ENCODE peak calls at places on chromosomes 12 and 14, in nine cellular contexts. One of them, this sample, is unnamed.
A peak's percentile ranks its signal among the peaks of the same experiment; 100 is the strongest.

GRCh38 chr12:131357152-131357747 is 353.6 kb upstream of the SFSWAP start:
- DNase-seq in left ventricle myocardium inferior: no peak
- DNase-seq in CD4-positive, alpha-beta T cell: no peak
- DNase-seq in brain microvascular endothelial cell: no peak
- DNase-seq in H1: no peak
- DNase-seq in adrenal gland: no peak
- DNase-seq in osteoblast: no peak
- DNase-seq in GM12878: no peak
- DNase-seq in lower lobe of right lung: no peak
- DNase-seq in this sample: no peak

GRCh38 chr14:24087004-24087403 is 7.1 kb upstream of the PCK2 start:
- DNase-seq in left ventricle myocardium inferior: no peak
- DNase-seq in CD4-positive, alpha-beta T cell: no peak
- DNase-seq in brain microvascular endothelial cell: no peak
- DNase-seq in H1: no peak
- DNase-seq in adrenal gland: no peak
- DNase-seq in osteoblast: peak; percentile 44
- DNase-seq in GM12878: no peak
- DNase-seq in lower lobe of right lung: no peak
- DNase-seq in this sample: no peak

GRCh38 chr14:98210045-98210678 is 1061.8 kb downstream of the BCL11B start:
- DNase-seq in left ventricle myocardium inferior: no peak
- DNase-seq in CD4-positive, alpha-beta T cell: no peak
- DNase-seq in brain microvascular endothelial cell: no peak
- DNase-seq in H1: no peak
- DNase-seq in adrenal gland: no peak
- DNase-seq in osteoblast: no peak
- DNase-seq in GM12878: no peak
- DNase-seq in lower lobe of right lung: no peak
- DNase-seq in this sample: no peak

GRCh38 chr14:50837850-50838470 is 7.0 kb upstream of the NIN start:
- DNase-seq in left ventricle myocardium inferior: no peak
- DNase-seq in CD4-positive, alpha-beta T cell: no peak
- DNase-seq in brain microvascular endothelial cell: no peak
- DNase-seq in H1: no peak
- DNase-seq in adrenal gland: no peak
- DNase-seq in osteoblast: no peak
- DNase-seq in GM12878: no peak
- DNase-seq in lower lobe of right lung: no peak
- DNase-seq in this sample: no peak

GRCh38 chr14:36976571-36977023 is 195.8 kb downstream of the SLC25A21 start:
- DNase-seq in left ventricle myocardium inferior: no peak
- DNase-seq in CD4-positive, alpha-beta T cell: no peak
- DNase-seq in brain microvascular endothelial cell: peak; percentile 25
- DNase-seq in H1: no peak
- DNase-seq in adrenal gland: no peak
- DNase-seq in osteoblast: no peak
- DNase-seq in GM12878: no peak
- DNase-seq in lower lobe of right lung: no peak
- DNase-seq in this sample: peak; percentile 45

GRCh38 chr14:94119071-94119470 is 8.5 kb downstream of the IFI27 start:
- DNase-seq in left ventricle myocardium inferior: no peak
- DNase-seq in CD4-positive, alpha-beta T cell: no peak
- DNase-seq in brain microvascular endothelial cell: no peak
- DNase-seq in H1: no peak
- DNase-seq in adrenal gland: no peak
- DNase-seq in osteoblast: no peak
- DNase-seq in GM12878: no peak
- DNase-seq in lower lobe of right lung: no peak
- DNase-seq in this sample: no peak

GRCh38 chr12:88142610-88142991 is 494 bp downstream of the TMTC3 start:
- DNase-seq in left ventricle myocardium inferior: peak; percentile 26
- DNase-seq in CD4-positive, alpha-beta T cell: no peak
- DNase-seq in brain microvascular endothelial cell: no peak
- DNase-seq in H1: no peak
- DNase-seq in adrenal gland: peak; percentile 65
- DNase-seq in osteoblast: no peak
- DNase-seq in GM12878: no peak
- DNase-seq in lower lobe of right lung: peak; percentile 57
- DNase-seq in this sample: no peak

GRCh38 chr12:72313757-72314270 is 41.6 kb downstream of the TRHDE start:
- DNase-seq in left ventricle myocardium inferior: no peak
- DNase-seq in CD4-positive, alpha-beta T cell: no peak
- DNase-seq in brain microvascular endothelial cell: no peak
- DNase-seq in H1: no peak
- DNase-seq in adrenal gland: no peak
- DNase-seq in osteoblast: no peak
- DNase-seq in GM12878: no peak
- DNase-seq in lower lobe of right lung: no peak
- DNase-seq in this sample: no peak

GRCh38 chr12:67046062-67046461 is 223.1 kb upstream of the CAND1 start:
- DNase-seq in left ventricle myocardium inferior: no peak
- DNase-seq in CD4-positive, alpha-beta T cell: no peak
- DNase-seq in brain microvascular endothelial cell: no peak
- DNase-seq in H1: no peak
- DNase-seq in adrenal gland: no peak
- DNase-seq in osteoblast: no peak
- DNase-seq in GM12878: no peak
- DNase-seq in lower lobe of right lung: no peak
- DNase-seq in this sample: no peak

GRCh38 chr12:4214912-4215861 is 58.4 kb upstream of the CCND2 start:
- DNase-seq in left ventricle myocardium inferior: peak; percentile 71
- DNase-seq in CD4-positive, alpha-beta T cell: no peak
- DNase-seq in brain microvascular endothelial cell: no peak
- DNase-seq in H1: no peak
- DNase-seq in adrenal gland: peak; percentile 76
- DNase-seq in osteoblast: no peak
- DNase-seq in GM12878: peak; percentile 89
- DNase-seq in lower lobe of right lung: peak; percentile 89
- DNase-seq in this sample: peak; percentile 38

GRCh38 chr14:26761532-26761931 is 163.7 kb upstream of the NOVA1 start:
- DNase-seq in left ventricle myocardium inferior: no peak
- DNase-seq in CD4-positive, alpha-beta T cell: no peak
- DNase-seq in brain microvascular endothelial cell: no peak
- DNase-seq in H1: no peak
- DNase-seq in adrenal gland: no peak
- DNase-seq in osteoblast: no peak
- DNase-seq in GM12878: no peak
- DNase-seq in lower lobe of right lung: no peak
- DNase-seq in this sample: no peak

GRCh38 chr12:57965766-57966165 is 24.4 kb downstream of the ATP23 start:
- DNase-seq in left ventricle myocardium inferior: no peak
- DNase-seq in CD4-positive, alpha-beta T cell: no peak
- DNase-seq in brain microvascular endothelial cell: no peak
- DNase-seq in H1: no peak
- DNase-seq in adrenal gland: no peak
- DNase-seq in osteoblast: no peak
- DNase-seq in GM12878: no peak
- DNase-seq in lower lobe of right lung: no peak
- DNase-seq in this sample: no peak

GRCh38 chr12:95820096-95820703 is 29.6 kb upstream of the NTN4 start:
- DNase-seq in left ventricle myocardium inferior: no peak
- DNase-seq in CD4-positive, alpha-beta T cell: no peak
- DNase-seq in brain microvascular endothelial cell: peak; percentile 49
- DNase-seq in H1: no peak
- DNase-seq in adrenal gland: peak; percentile 77
- DNase-seq in osteoblast: peak; percentile 66
- DNase-seq in GM12878: no peak
- DNase-seq in lower lobe of right lung: no peak
- DNase-seq in this sample: peak; percentile 4

GRCh38 chr12:112985655-112986290 is 7.5 kb downstream of the OAS2 start:
- DNase-seq in left ventricle myocardium inferior: no peak
- DNase-seq in CD4-positive, alpha-beta T cell: no peak
- DNase-seq in brain microvascular endothelial cell: no peak
- DNase-seq in H1: no peak
- DNase-seq in adrenal gland: no peak
- DNase-seq in osteoblast: no peak
- DNase-seq in GM12878: no peak
- DNase-seq in lower lobe of right lung: no peak
- DNase-seq in this sample: no peak

GRCh38 chr12:112992541-112993398 is 14.5 kb downstream of the OAS2 start:
- DNase-seq in left ventricle myocardium inferior: peak; percentile 20
- DNase-seq in CD4-positive, alpha-beta T cell: peak; percentile 33
- DNase-seq in brain microvascular endothelial cell: peak; percentile 66
- DNase-seq in H1: peak; percentile 29
- DNase-seq in adrenal gland: peak; percentile 88
- DNase-seq in osteoblast: no peak
- DNase-seq in GM12878: no peak
- DNase-seq in lower lobe of right lung: peak; percentile 53
- DNase-seq in this sample: peak; percentile 37

GRCh38 chr12:112988224-112988623 is 9.9 kb downstream of the OAS2 start:
- DNase-seq in left ventricle myocardium inferior: no peak
- DNase-seq in CD4-positive, alpha-beta T cell: no peak
- DNase-seq in brain microvascular endothelial cell: no peak
- DNase-seq in H1: no peak
- DNase-seq in adrenal gland: no peak
- DNase-seq in osteoblast: no peak
- DNase-seq in GM12878: no peak
- DNase-seq in lower lobe of right lung: no peak
- DNase-seq in this sample: no peak

GRCh38 chr12:112986291-112986800 is 8.0 kb downstream of the OAS2 start:
- DNase-seq in left ventricle myocardium inferior: no peak
- DNase-seq in CD4-positive, alpha-beta T cell: no peak
- DNase-seq in brain microvascular endothelial cell: no peak
- DNase-seq in H1: no peak
- DNase-seq in adrenal gland: no peak
- DNase-seq in osteoblast: no peak
- DNase-seq in GM12878: no peak
- DNase-seq in lower lobe of right lung: no peak
- DNase-seq in this sample: no peak

DNA sequence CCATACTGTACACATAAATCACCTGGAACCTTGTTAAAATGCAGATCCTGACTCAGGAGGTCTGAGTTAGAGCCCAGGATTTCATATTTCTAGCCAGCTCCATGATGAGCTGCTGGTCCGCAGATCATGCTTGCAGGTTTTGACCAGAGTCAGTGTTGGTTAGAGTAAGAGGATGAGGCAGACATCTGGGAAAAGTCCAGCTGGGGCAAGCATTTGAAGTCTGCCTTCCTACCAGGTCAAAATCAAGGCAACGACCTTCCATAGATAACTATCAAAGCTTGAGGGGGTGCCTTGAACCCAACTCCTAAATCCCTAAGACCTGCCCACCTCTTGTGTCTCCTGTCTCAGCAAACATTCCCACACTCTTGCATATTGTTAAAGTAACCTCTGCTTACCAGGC is 9.2 kb downstream of the OAS2 start:
- DNase-seq in left ventricle myocardium inferior: no peak
- DNase-seq in CD4-positive, alpha-beta T cell: no peak
- DNase-seq in brain microvascular endothelial cell: no peak
- DNase-seq in H1: no peak
- DNase-seq in adrenal gland: no peak
- DNase-seq in osteoblast: no peak
- DNase-seq in GM12878: no peak
- DNase-seq in lower lobe of right lung: no peak
- DNase-seq in this sample: no peak
- TF ChIP-seq CTCF in left ventricle myocardium inferior: no peak
- TF ChIP-seq CTCF in CD4-positive, alpha-beta T cell: no peak
- TF ChIP-seq CTCF in brain microvascular endothelial cell: no peak
- TF ChIP-seq CTCF in H1: no peak
- TF ChIP-seq CTCF in adrenal gland: no peak
- TF ChIP-seq CTCF in osteoblast: no peak
- TF ChIP-seq CTCF in GM12878: no peak
- TF ChIP-seq CTCF in lower lobe of right lung: no peak
- TF ChIP-seq CTCF in this sample: no peak

DNA sequence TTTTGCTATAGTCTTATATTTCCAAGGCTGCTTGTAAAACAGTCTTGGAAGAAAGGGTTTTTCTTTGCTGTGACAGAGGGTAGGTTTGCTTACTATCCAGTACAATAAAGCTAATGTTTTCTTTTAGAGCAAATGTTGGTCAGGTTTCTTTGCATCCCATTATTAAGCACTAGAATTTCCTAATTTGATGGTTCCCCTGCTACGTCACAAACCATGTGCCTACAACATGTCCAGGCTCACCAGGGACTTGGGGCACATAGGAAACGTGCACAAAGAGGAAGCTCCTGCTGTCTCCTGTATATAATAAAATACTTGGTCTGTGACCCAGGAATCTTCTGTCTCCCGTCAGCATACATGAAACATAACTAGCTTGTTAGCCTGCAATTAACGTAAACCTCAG is 486.3 kb upstream of the LRFN5 start:
- DNase-seq in left ventricle myocardium inferior: no peak
- DNase-seq in CD4-positive, alpha-beta T cell: no peak
- DNase-seq in brain microvascular endothelial cell: no peak
- DNase-seq in H1: no peak
- DNase-seq in adrenal gland: no peak
- DNase-seq in osteoblast: no peak
- DNase-seq in GM12878: no peak
- DNase-seq in lower lobe of right lung: no peak
- DNase-seq in this sample: no peak
- H3K27me3 ChIP-seq in left ventricle myocardium inferior: no peaks in the 10 kb centered on the region
- H3K27me3 ChIP-seq in CD4-positive, alpha-beta T cell: no peaks in the 10 kb centered on the region
- H3K27me3 ChIP-seq in brain microvascular endothelial cell: no peaks in the 10 kb centered on the region
- H3K27me3 ChIP-seq in H1: no peaks in the 10 kb centered on the region
- H3K27me3 ChIP-seq in adrenal gland: no peaks in the 10 kb centered on the region
- H3K27me3 ChIP-seq in osteoblast: no peaks in the 10 kb centered on the region
- H3K27me3 ChIP-seq in GM12878: no peaks in the 10 kb centered on the region
- H3K27me3 ChIP-seq in lower lobe of right lung: no peaks in the 10 kb centered on the region
- H3K27me3 ChIP-seq in this sample: no peaks in the 10 kb centered on the region

GRCh38 chr14:31326111-31326510 is 94.2 kb downstream of the HEATR5A start:
- DNase-seq in left ventricle myocardium inferior: no peak
- DNase-seq in CD4-positive, alpha-beta T cell: no peak
- DNase-seq in brain microvascular endothelial cell: peak; percentile 10
- DNase-seq in H1: no peak
- DNase-seq in adrenal gland: no peak
- DNase-seq in osteoblast: no peak
- DNase-seq in GM12878: no peak
- DNase-seq in lower lobe of right lung: no peak
- DNase-seq in this sample: peak; percentile 12
- TF ChIP-seq CTCF in left ventricle myocardium inferior: no peak
- TF ChIP-seq CTCF in CD4-positive, alpha-beta T cell: peak; percentile 25
- TF ChIP-seq CTCF in brain microvascular endothelial cell: peak; percentile 34
- TF ChIP-seq CTCF in H1: no peak
- TF ChIP-seq CTCF in adrenal gland: no peak
- TF ChIP-seq CTCF in osteoblast: peak; percentile 29
- TF ChIP-seq CTCF in GM12878: no peak
- TF ChIP-seq CTCF in lower lobe of right lung: no peak
- TF ChIP-seq CTCF in this sample: no peak

DNA sequence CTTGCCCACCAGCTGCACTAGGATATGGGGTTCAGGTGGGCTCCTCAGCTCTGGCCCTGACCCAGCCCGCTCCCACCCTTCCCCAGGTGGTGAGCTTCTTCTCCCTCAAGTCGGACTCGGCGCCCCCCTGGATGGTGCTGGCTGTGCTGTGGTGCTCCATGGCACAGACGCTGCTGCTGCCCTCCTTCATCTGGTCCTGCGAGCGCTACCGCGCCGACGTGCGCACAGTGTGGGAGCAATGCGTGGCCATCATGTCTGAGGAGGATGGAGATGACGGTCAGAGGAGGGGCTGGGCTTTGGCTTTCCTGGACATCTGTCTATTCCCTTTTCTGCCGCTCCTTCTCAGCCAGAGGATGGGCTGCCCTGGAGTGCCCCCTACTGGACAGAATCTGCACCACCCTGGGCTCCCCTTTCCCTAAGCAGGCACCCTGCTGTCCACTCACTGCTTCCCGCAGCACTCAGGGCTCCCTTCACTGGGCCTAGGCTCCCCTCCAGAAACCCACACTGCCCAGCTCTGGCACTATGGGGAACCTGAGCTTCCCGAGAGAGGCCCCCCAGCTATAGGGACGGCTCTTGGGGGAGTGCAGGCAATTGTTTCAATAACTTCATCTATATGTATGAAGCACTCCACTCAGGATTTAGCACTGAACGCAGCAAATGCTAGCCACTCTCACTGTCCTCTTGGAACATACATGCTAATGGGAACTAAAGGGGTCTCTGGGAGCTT is 2.6 kb upstream of the P3H3 start:
- DNase-seq in left ventricle myocardium inferior: peak; percentile 87
- DNase-seq in CD4-positive, alpha-beta T cell: peak; percentile 80
- DNase-seq in brain microvascular endothelial cell: peak; percentile 83
- DNase-seq in H1: peak; percentile 61
- DNase-seq in adrenal gland: peak; percentile 95
- DNase-seq in osteoblast: peak; percentile 100
- DNase-seq in GM12878: no peak
- DNase-seq in lower lobe of right lung: peak; percentile 85
- DNase-seq in this sample: peak; percentile 82
- H3K27me3 ChIP-seq in left ventricle myocardium inferior: peaks cover 22% of the 10 kb centered on the region
- H3K27me3 ChIP-seq in CD4-positive, alpha-beta T cell: peaks cover 19% of the 10 kb centered on the region
- H3K27me3 ChIP-seq in brain microvascular endothelial cell: no peaks in the 10 kb centered on the region
- H3K27me3 ChIP-seq in H1: no peaks in the 10 kb centered on the region
- H3K27me3 ChIP-seq in adrenal gland: peaks cover 4% of the 10 kb centered on the region
- H3K27me3 ChIP-seq in osteoblast: peaks cover 9% of the 10 kb centered on the region
- H3K27me3 ChIP-seq in GM12878: peaks cover 27% of the 10 kb centered on the region
- H3K27me3 ChIP-seq in lower lobe of right lung: peaks cover 41% of the 10 kb centered on the region
- H3K27me3 ChIP-seq in this sample: peaks cover 33% of the 10 kb centered on the region